ENCODE peak calls at places on chromosomes 4 and X, in five cellular contexts. K, S, M, T and W are unnamed samples.

GRCh38 chr4:184280104-184280503 is 62.4 kb upstream of the ENPP6 start:
- DNase-seq in M (no peak), T (no peak), K (no peak), S (no peak), W (no peak)

GRCh38 chr4:2745981-2746806 is 9.9 kb downstream of the TNIP2 start:
- DNase-seq in K (peak), M (no peak), T (peak), S (peak), W (no peak)

GRCh38 chr4:54550415-54551171 is 107.2 kb upstream of the KIT start:
- DNase-seq in M (no peak), T (peak), S (peak), K (peak), W (no peak)

GRCh38 chr4:110163327-110164070 is 34.9 kb downstream of the ELOVL6 start:
- DNase-seq in T (peak), K (peak), M (no peak), S (peak), W (no peak)

GRCh38 chrX:41097326-41097725 is 12.1 kb downstream of the USP9X start:
- DNase-seq in S (no peak), M (no peak), T (no peak), K (no peak), W (no peak)

GRCh38 chrX:68175569-68175968 is 257.7 kb downstream of the OPHN1 start:
- DNase-seq in S (peak), M (no peak), K (peak), T (no peak), W (no peak)

GRCh38 chr4:112297495-112297894 is 326 bp downstream of the ALPK1 start:
- DNase-seq in T (peak), S (no peak), K (no peak), M (no peak), W (no peak)

GRCh38 chr4:88119951-88120350 is 38.5 kb downstream of the ABCG2 start:
- DNase-seq in K (no peak), T (no peak), S (no peak), M (no peak), W (no peak)

GRCh38 chrX:13428055-13428786 is 108.4 kb upstream of the ATXN3L start:
- DNase-seq in S (peak), T (no peak), K (peak), M (no peak), W (peak)

GRCh38 chr4:38387348-38387747 is 276.7 kb upstream of the KLF3 start:
- DNase-seq in K (peak), T (no peak), S (no peak), M (no peak), W (no peak)

GRCh38 chrX:153474718-153475117 is 4.3 kb upstream of the HAUS7 start:
- DNase-seq in S (peak), T (peak), K (peak), M (no peak), W (no peak)

GRCh38 chrX:109403927-109404326 is 78.0 kb downstream of the GUCY2F start:
- DNase-seq in K (no peak), M (no peak), S (no peak), T (no peak), W (no peak)

GRCh38 chrX:727738-728621 is 97.4 kb downstream of the SHOX start:
- DNase-seq in S (no peak), M (peak), K (no peak), T (no peak), W (peak)

GRCh38 chr4:173529505-173530325 is at the start of gene HAND2:
- DNase-seq in S (peak), M (peak), T (no peak), K (peak), W (peak)

GRCh38 chr4:856468-856901 is 30.6 kb upstream of the CPLX1 start:
- DNase-seq in M (no peak), T (no peak), K (no peak), S (no peak), W (no peak)

GRCh38 chrX:41758391-41758790 is 34.4 kb downstream of the GPR82 start:
- DNase-seq in S (no peak), K (no peak), M (no peak), T (no peak), W (no peak)

GRCh38 chrX:65513610-65514009 is 21.0 kb downstream of the LAS1L start:
- DNase-seq in S (no peak), K (no peak), T (no peak), M (no peak), W (no peak)

GRCh38 chr4:129394635-129395034 is 298.7 kb downstream of the C4orf33 start:
- DNase-seq in T (no peak), M (no peak), K (no peak), S (no peak), W (no peak)

GRCh38 chr4:15238720-15239119 is 189.1 kb upstream of the C1QTNF7 start:
- DNase-seq in M (peak), T (peak), K (peak), S (peak), W (peak)

GRCh38 chr4:139934786-139935330 is 219.1 kb downstream of the MAML3 start:
- DNase-seq in K (no peak), S (no peak), T (no peak), M (no peak), W (no peak)

DNA sequence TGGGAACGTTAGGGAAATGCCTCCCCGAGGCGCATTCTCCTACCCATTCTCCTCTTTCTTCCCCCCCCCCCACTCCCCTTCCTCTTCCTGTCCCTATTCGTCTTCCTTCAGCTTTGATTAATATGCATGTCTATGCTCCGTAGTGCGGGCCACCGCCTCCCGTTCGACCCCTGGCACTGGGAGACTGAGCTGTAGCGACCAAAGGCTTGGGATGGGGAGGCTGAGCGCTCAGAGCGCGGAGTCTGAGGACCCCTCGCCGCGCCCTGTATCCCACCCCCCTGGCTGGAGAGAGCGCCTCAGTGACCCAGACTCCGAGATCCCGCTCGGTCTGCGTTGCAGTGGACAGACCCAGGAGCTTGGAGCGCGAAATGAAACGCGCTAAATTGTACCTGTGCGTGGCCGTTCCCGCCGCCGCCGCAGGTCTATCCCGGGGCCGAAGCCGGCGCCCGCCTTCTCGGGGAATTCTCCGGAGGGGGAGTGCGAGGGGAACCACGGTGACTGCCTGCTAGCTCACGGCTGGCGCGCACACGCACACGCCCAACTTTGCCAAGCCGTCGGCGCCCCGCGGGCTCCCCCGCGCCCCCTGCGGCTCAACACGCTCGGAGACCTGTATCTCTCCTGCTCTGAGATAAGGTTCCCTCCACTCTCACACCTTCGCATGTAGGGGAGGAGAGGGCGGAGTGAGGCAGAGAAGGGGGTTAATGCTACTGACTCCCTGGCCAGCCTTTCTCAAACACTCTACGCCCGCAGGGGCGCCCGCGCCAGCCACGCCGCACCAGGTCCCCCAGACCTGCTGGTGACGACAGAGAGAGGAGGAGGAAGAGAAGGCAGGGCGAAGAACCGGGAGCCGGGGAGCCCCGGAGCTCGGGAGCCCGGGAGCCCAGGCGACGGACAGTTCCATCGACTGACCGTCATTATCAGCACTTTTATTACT is 1.5 kb upstream of the PTCHD1 start:
- DNase-seq in M (no peak), S (no peak), T (no peak), K (no peak), W (peak)
- H4K91ac ChIP-seq in M (no peak), S (no peak), T (peak), K (no peak), W (no peak)

GRCh38 chr4:183197140-183197539 is 98.1 kb downstream of the WWC2 start:
- DNase-seq in S (no peak), K (no peak), T (no peak), M (no peak), W (no peak)
- H4K91ac ChIP-seq in S (no peak), K (no peak), T (no peak), M (no peak), W (no peak)

GRCh38 chr4:182531555-182532162 is 288.5 kb downstream of the TENM3 start:
- DNase-seq in M (no peak), T (no peak), S (peak), K (peak), W (no peak)
- H4K91ac ChIP-seq in M (no peak), T (no peak), S (no peak), K (peak), W (no peak)

GRCh38 chr4:71304289-71304850 is 34.5 kb upstream of the SLC4A4 start:
- DNase-seq in T (no peak), M (no peak), K (no peak), S (no peak), W (no peak)

GRCh38 chr4:71300964-71301363 is 37.9 kb upstream of the SLC4A4 start:
- DNase-seq in M (no peak), K (no peak), S (no peak), T (no peak), W (no peak)

GRCh38 chr4:71303850-71304249 is 35.0 kb upstream of the SLC4A4 start:
- DNase-seq in T (peak), M (no peak), K (peak), S (no peak), W (no peak)

GRCh38 chr4:71296945-71297344 is 41.9 kb upstream of the SLC4A4 start:
- DNase-seq in S (no peak), T (peak), M (no peak), K (no peak), W (no peak)

DNA sequence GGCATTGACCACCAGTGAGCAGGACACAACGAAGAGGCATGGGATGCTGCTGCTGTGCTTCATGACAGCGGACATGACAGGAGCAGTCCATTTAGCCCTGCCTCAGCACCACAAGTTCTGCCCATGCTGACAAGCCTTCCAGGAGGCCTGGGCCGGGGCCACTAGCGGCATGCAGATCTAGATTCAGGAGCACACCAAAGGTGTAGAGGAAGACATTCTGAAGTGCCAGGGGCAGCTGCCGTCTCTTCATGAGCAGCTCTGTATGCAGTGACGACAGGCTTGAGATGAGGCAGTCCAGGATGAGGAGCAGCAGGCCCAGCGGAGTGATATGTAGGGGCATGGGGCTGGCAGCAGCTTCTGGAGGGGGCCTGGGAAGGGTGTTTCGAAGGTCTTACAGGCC is 38.5 kb upstream of the SLC4A4 start:
- DNase-seq in T (no peak), M (no peak), S (no peak), K (no peak), W (no peak)
- H4K91ac ChIP-seq in T (no peak), M (no peak), S (no peak), K (no peak), W (no peak)